ENCODE peak calls at places on chromosome 18, in five cellular contexts. One of them, this sample, is unnamed.

GRCh38 chr18:54947115-54947514 is 12.1 kb downstream of the CCDC68 start:
- DNase-seq in psoas muscle: no peak
- DNase-seq in left lung: no peak
- DNase-seq in neuronal stem cell: no peak
- DNase-seq in A549: no peak
- DNase-seq in this sample: no peak

GRCh38 chr18:8374652-8375051 is 234.6 kb upstream of the RAB12 start:
- DNase-seq in neuronal stem cell: no peak
- DNase-seq in left lung: no peak
- DNase-seq in A549: no peak
- DNase-seq in psoas muscle: no peak
- DNase-seq in this sample: no peak

GRCh38 chr18:27772081-27772480 is 404.8 kb downstream of the CDH2 start:
- DNase-seq in psoas muscle: no peak
- DNase-seq in A549: no peak
- DNase-seq in left lung: no peak
- DNase-seq in neuronal stem cell: no peak
- DNase-seq in this sample: no peak

GRCh38 chr18:37565138-37565984 is at the start of gene CELF4:
- DNase-seq in neuronal stem cell: no peak
- DNase-seq in psoas muscle: no peak
- DNase-seq in A549: no peak
- DNase-seq in left lung: peak; percentile 81
- DNase-seq in this sample: peak; percentile 9

GRCh38 chr18:5058768-5059539 is 138.1 kb downstream of the AKAIN1 start:
- DNase-seq in psoas muscle: no peak
- DNase-seq in neuronal stem cell: no peak
- DNase-seq in A549: no peak
- DNase-seq in left lung: no peak
- DNase-seq in this sample: no peak

GRCh38 chr18:76875390-76876330 is 53.3 kb downstream of the ZNF236 start:
- DNase-seq in A549: peak; percentile 8
- DNase-seq in left lung: no peak
- DNase-seq in psoas muscle: peak; percentile 20
- DNase-seq in neuronal stem cell: peak; percentile 56
- DNase-seq in this sample: no peak

GRCh38 chr18:77124452-77124922 is 8.1 kb downstream of the MBP start:
- DNase-seq in A549: no peak
- DNase-seq in neuronal stem cell: no peak
- DNase-seq in psoas muscle: no peak
- DNase-seq in left lung: no peak
- DNase-seq in this sample: no peak

GRCh38 chr18:45688834-45689233 is 35.1 kb upstream of the SLC14A1 start:
- DNase-seq in left lung: no peak
- DNase-seq in A549: no peak
- DNase-seq in psoas muscle: no peak
- DNase-seq in neuronal stem cell: no peak
- DNase-seq in this sample: no peak

DNA sequence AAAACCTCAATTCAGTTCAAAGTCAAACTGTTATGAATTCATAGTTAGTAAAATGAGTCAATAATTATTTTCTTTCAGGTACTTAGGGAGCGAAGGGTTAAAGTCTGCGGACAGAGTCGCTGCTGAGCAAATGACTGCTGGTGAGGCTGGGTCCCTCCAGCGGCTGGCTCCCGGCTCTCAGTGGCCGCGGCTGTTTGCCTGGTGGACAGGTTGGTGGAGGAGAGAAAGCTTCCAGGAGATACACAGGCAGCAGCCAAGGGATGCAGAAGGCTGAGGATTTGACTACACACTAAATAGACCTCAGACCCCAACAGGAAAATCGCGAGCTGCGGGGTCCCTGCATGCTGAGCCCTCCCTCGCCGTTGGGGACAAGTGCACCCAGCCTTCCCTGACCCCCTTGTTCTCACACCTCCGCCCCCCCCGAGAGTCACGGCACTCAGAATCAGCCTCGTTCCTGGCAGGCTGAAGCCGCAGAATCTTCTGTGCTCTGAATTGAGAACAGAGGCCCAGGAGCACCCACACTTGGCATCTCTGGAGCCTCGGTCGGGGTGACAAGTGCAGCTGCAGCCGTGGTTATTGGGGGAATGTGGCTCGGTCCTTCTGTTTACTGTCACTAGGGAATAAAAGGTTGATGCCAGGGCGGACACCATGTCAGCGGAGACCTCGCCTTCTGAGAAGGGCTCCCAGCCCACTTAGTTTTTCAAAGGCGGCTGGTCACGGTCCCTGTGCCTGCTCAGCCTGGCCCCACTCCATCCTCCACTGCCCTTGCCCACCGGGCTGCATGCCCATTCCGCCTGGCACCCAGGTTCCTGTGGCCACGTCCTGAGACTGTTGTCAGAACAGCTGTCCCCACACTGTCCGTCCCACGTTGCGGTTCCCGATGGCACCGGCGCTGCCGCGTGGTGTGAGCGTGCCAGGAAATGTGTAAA is 74.0 kb downstream of the SLC66A2 start:
- DNase-seq in A549: no peak
- DNase-seq in psoas muscle: no peak
- DNase-seq in left lung: peak; percentile 62
- DNase-seq in neuronal stem cell: no peak
- DNase-seq in this sample: no peak
- H3K4me3 ChIP-seq in A549: no peak overlapping the region
- H3K4me3 ChIP-seq in psoas muscle: no peak overlapping the region
- H3K4me3 ChIP-seq in left lung: no peak overlapping the region
- H3K4me3 ChIP-seq in neuronal stem cell: no peak overlapping the region
- H3K4me3 ChIP-seq in this sample: no peak overlapping the region

DNA sequence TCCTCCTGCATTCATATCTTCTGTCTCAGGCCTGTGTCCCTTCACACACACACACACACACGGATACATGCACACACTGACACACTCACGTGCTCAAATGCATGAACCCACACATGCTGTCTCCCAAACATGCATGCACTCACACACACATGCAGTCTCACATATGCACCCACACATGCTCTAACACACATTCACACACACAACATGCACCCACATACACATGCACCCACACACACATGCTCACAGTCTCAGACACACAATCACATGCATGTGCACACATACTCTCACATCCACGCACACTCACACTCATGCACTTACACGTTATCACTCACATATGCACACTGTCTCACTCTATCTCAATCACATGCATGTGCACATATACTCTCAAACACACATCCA is 1.9 kb upstream of the CD226 start:
- DNase-seq in neuronal stem cell: no peak
- DNase-seq in left lung: no peak
- DNase-seq in A549: no peak
- DNase-seq in psoas muscle: no peak
- DNase-seq in this sample: no peak
- H3K4me3 ChIP-seq in neuronal stem cell: peak overlapping the region; percentile 39
- H3K4me3 ChIP-seq in left lung: no peak overlapping the region
- H3K4me3 ChIP-seq in A549: no peak overlapping the region
- H3K4me3 ChIP-seq in psoas muscle: no peak overlapping the region
- H3K4me3 ChIP-seq in this sample: no peak overlapping the region

GRCh38 chr18:58581265-58581664 is 47.6 kb downstream of the ALPK2 start:
- DNase-seq in psoas muscle: no peak
- DNase-seq in left lung: no peak
- DNase-seq in neuronal stem cell: no peak
- DNase-seq in A549: peak; percentile 31
- DNase-seq in this sample: peak; percentile 93
- H3K4me3 ChIP-seq in psoas muscle: no peak overlapping the region
- H3K4me3 ChIP-seq in left lung: no peak overlapping the region
- H3K4me3 ChIP-seq in neuronal stem cell: no peak overlapping the region
- H3K4me3 ChIP-seq in A549: no peak overlapping the region
- H3K4me3 ChIP-seq in this sample: no peak overlapping the region

DNA sequence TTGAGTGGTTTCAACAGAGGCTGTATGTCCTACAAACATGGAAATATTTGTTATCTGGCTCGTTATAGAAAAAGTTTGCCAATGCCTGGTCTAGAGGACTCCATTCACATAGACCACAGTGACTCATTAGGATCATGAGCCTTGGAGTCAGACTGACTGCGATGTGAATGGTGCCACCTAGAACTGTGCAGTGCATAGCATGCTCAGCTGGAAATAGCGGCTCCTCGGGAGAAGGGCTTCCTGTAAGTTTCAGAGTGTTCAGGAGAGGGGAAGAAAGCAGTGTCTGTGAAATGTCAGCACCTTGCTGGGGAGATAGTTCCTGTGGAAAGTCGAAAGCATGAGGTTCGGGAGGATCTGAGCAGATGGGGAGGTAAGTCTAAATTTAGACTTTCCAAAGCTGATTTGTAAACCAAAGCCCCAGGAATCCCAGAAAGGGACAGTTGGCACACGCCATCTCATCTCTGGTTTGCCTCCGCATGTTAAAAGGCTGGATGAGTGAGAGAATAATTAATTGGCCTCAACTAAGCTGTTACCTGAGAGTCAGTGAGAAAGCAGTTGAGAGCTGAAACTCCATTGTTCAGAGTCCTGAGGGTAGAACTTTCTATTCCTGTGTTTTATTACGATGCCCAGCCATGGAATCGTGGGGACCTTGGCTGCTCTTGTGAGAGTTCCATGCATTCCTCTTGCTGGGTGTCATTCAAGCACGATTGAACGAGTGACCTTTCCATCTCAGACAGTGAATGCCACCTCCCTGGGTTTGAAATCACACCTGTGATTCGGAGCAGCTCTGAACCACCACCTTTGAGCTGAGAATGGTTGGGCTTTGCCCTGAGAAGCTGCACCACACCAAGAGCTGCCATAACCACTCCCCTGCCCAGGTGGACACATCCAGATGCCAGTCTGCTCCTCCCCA is 99.5 kb downstream of the MAPK4 start:
- DNase-seq in left lung: no peak
- DNase-seq in A549: peak; percentile 16
- DNase-seq in neuronal stem cell: no peak
- DNase-seq in psoas muscle: no peak
- DNase-seq in this sample: peak; percentile 67
- H3K4me3 ChIP-seq in left lung: no peak overlapping the region
- H3K4me3 ChIP-seq in A549: no peak overlapping the region
- H3K4me3 ChIP-seq in neuronal stem cell: no peak overlapping the region
- H3K4me3 ChIP-seq in psoas muscle: no peak overlapping the region
- H3K4me3 ChIP-seq in this sample: no peak overlapping the region

DNA sequence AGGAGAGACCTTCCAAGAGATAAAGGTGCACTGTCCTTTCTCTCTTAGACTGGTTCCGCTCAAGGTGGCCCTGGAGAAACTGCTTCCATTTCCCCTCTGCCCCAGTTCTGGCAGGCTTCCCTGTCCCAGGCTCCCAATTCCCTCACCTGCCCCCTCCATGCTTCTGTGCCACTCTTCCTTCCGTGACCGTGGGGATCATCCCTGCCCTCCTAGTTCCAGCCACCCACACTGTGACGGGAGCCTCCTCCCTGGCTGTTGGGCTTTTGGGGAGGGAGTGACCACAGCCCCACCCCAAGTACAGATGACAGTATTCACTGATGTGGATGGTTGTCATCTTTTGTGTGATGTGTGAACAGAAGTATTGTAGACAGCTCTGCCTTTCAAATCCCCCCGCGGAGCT is 2.8 kb downstream of the IMPA2 start:
- DNase-seq in psoas muscle: no peak
- DNase-seq in left lung: peak; percentile 24
- DNase-seq in A549: no peak
- DNase-seq in neuronal stem cell: no peak
- DNase-seq in this sample: no peak
- H3K4me3 ChIP-seq in psoas muscle: peak overlapping the region; percentile 95
- H3K4me3 ChIP-seq in left lung: peak overlapping the region; percentile 94
- H3K4me3 ChIP-seq in A549: no peak overlapping the region
- H3K4me3 ChIP-seq in neuronal stem cell: no peak overlapping the region
- H3K4me3 ChIP-seq in this sample: no peak overlapping the region

GRCh38 chr18:48939368-48940097 is 11.2 kb downstream of the SMAD7 start:
- DNase-seq in left lung: no peak
- DNase-seq in psoas muscle: no peak
- DNase-seq in A549: no peak
- DNase-seq in neuronal stem cell: no peak
- DNase-seq in this sample: peak; percentile 59
- H3K4me3 ChIP-seq in left lung: peak overlapping the region; percentile 21
- H3K4me3 ChIP-seq in psoas muscle: peak overlapping the region; percentile 38
- H3K4me3 ChIP-seq in A549: peak overlapping the region; percentile 80
- H3K4me3 ChIP-seq in neuronal stem cell: no peak overlapping the region
- H3K4me3 ChIP-seq in this sample: peak overlapping the region; percentile 10

GRCh38 chr18:159933-160332 is 1.6 kb downstream of the USP14 start:
- DNase-seq in psoas muscle: no peak
- DNase-seq in neuronal stem cell: no peak
- DNase-seq in A549: no peak
- DNase-seq in left lung: no peak
- DNase-seq in this sample: no peak
- H3K4me3 ChIP-seq in psoas muscle: peak overlapping the region; percentile 79
- H3K4me3 ChIP-seq in neuronal stem cell: no peak overlapping the region
- H3K4me3 ChIP-seq in A549: peak overlapping the region; percentile 89
- H3K4me3 ChIP-seq in left lung: peak overlapping the region; percentile 93
- H3K4me3 ChIP-seq in this sample: peak overlapping the region; percentile 67

GRCh38 chr18:22347624-22348511 is 69.8 kb downstream of the CTAGE1 start:
- DNase-seq in A549: no peak
- DNase-seq in psoas muscle: no peak
- DNase-seq in left lung: peak; percentile 74
- DNase-seq in neuronal stem cell: peak; percentile 33
- DNase-seq in this sample: no peak
- H3K4me3 ChIP-seq in A549: peak overlapping the region; percentile 53
- H3K4me3 ChIP-seq in psoas muscle: peak overlapping the region; percentile 59
- H3K4me3 ChIP-seq in left lung: peak overlapping the region; percentile 32
- H3K4me3 ChIP-seq in neuronal stem cell: no peak overlapping the region
- H3K4me3 ChIP-seq in this sample: peak overlapping the region; percentile 23

DNA sequence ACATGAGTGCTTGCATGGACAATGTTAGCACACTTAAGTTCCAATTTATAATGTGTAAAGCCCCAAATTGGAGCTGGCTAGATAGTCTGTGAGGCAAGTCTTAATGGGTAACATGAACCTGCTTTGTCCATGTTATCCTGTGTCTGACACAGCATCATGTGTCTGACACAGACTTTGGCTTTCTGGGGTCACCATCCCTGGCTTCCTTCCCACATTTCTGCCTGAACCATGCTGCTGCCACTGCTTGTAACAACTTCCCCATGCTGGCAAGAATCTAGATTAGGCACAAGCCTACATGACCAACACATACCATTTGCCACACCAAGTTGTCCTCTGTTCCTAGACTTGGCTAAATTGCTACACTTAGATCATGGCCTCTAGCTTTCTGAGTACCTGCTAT is 49.8 kb upstream of the ZBTB7C start:
- DNase-seq in left lung: no peak
- DNase-seq in psoas muscle: no peak
- DNase-seq in neuronal stem cell: no peak
- DNase-seq in A549: no peak
- DNase-seq in this sample: no peak
- H3K4me3 ChIP-seq in left lung: no peak overlapping the region
- H3K4me3 ChIP-seq in psoas muscle: no peak overlapping the region
- H3K4me3 ChIP-seq in neuronal stem cell: no peak overlapping the region
- H3K4me3 ChIP-seq in A549: no peak overlapping the region
- H3K4me3 ChIP-seq in this sample: no peak overlapping the region